ENCODE peak calls at places on chromosome 12, in ten cellular contexts. D is adrenal gland, O is GM06990, Q is brain microvascular endothelial cell, K is fibroblast of lung, U is lower lobe of right lung, V is tibial nerve, C is IMR-90, T is stomach, R is tibial artery. M is an unnamed sample.

GRCh38 chr12:81261508-81262207 is 183.8 kb downstream of the ACSS3 start:
- DNase-seq in C (no peak), U (no peak), T (no peak), D (no peak), K (no peak), Q (no peak), O (no peak), V (no peak), R (no peak), M (no peak)

GRCh38 chr12:88579941-88580871 is at the start of gene KITLG:
- DNase-seq in O (peak; percentile 44), R (peak; percentile 81), U (peak; percentile 87), T (peak; percentile 90), D (peak; percentile 86), C (peak; percentile 87), Q (peak; percentile 81), V (peak; percentile 71), K (peak; percentile 86), M (peak; percentile 94)

GRCh38 chr12:116552750-116553383 is 6.3 kb upstream of the MAP1LC3B2 start:
- DNase-seq in U (no peak), K (no peak), V (no peak), O (no peak), D (no peak), R (no peak), C (no peak), T (no peak), Q (no peak), M (no peak)

GRCh38 chr12:28602760-28603638 is 412.7 kb downstream of the CCDC91 start:
- DNase-seq in R (no peak), D (no peak), C (no peak), V (no peak), T (no peak), U (no peak), Q (no peak), O (no peak), K (peak; percentile 45), M (no peak)

GRCh38 chr12:182381-182883 is 31.5 kb downstream of the SLC6A12 start:
- DNase-seq in T (no peak), U (peak; percentile 34), Q (peak; percentile 70), C (peak; percentile 93), O (no peak), D (no peak), K (peak; percentile 83), R (no peak), V (no peak), M (no peak)

GRCh38 chr12:95551305-95551704 is at the start of gene USP44:
- DNase-seq in O (no peak), R (no peak), C (no peak), U (no peak), T (no peak), Q (no peak), K (no peak), V (no peak), D (no peak), M (no peak)

GRCh38 chr12:104751594-104751993 is 206.5 kb downstream of the SLC41A2 start:
- DNase-seq in V (no peak), R (no peak), U (no peak), C (no peak), T (no peak), D (no peak), O (no peak), Q (no peak), K (no peak), M (no peak)

GRCh38 chr12:32839828-32840227 is 56.7 kb downstream of the PKP2 start:
- DNase-seq in T (no peak), U (no peak), C (no peak), K (no peak), V (no peak), D (no peak), Q (no peak), O (no peak), R (no peak), M (no peak)

GRCh38 chr12:123075092-123075491 is 75.8 kb downstream of the PITPNM2 start:
- DNase-seq in R (no peak), V (peak; percentile 32), T (no peak), D (no peak), K (no peak), O (no peak), C (no peak), U (no peak), Q (no peak), M (no peak)

GRCh38 chr12:123076604-123077297 is 74.1 kb downstream of the PITPNM2 start:
- DNase-seq in K (peak; percentile 22), D (no peak), O (no peak), C (no peak), U (no peak), V (no peak), R (no peak), T (no peak), Q (peak; percentile 6), M (no peak)

GRCh38 chr12:123077298-123078113 is 73.4 kb downstream of the PITPNM2 start:
- DNase-seq in R (no peak), K (no peak), V (no peak), T (no peak), C (no peak), U (no peak), O (no peak), Q (no peak), D (no peak), M (no peak)

GRCh38 chr12:123073962-123074801 is 76.7 kb downstream of the PITPNM2 start:
- DNase-seq in D (no peak), V (no peak), Q (no peak), U (no peak), K (no peak), O (no peak), R (no peak), T (no peak), C (no peak), M (no peak)

GRCh38 chr12:123075591-123076171 is 75.2 kb downstream of the PITPNM2 start:
- DNase-seq in D (no peak), U (peak; percentile 59), V (peak; percentile 27), O (peak; percentile 25), R (no peak), C (no peak), K (peak; percentile 58), T (peak; percentile 46), Q (no peak), M (no peak)
- TF ChIP-seq CTCF in D (no peak), U (no peak), V (no peak), O (no peak), R (no peak), C (no peak), K (no peak), T (no peak), Q (peak; percentile 29), M (no peak)

DNA sequence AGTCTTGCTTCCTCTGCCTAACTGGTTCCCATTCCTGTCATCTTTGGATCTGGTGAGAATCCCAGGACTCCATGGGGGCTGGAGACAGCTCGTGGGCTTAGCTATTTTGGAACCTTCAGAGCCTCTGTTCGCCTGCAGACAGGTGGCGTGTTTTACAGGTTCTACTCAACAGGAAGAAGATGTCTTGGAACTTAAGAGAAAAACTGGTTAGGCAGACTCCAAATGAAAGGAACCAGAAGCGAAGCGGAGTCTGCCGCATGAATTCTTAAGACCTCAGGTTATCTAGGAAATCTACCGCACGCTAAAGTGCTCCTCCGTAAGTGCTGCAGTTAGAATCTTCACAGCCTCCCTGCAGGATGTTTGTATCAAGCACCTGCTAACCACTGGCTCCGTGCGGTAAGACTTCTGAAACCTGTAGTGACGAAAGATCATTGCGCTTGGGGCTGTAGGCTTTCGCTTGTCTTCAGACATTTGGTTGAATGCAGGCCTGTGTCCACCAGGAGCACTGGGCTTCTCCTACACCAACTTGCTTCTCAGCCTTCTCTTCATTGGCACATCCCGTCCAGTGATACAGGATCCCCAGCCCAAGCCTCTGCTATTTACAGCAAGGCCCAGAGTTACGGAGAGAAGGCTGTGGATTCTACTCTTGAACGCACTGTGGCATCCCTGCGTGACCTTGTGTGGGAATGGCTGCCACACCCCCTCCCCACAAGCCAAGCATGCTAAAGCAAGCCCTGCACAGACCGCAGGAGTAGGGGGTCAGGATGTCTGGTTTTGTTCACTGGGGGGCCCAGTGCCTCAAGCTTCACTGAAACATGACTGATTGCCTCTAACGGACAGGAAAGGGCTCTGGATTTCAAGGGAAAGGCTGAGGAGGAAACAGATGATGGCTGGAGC is 35.0 kb downstream of the ACADS start:
- DNase-seq in K (no peak), R (no peak), D (no peak), U (no peak), Q (no peak), O (no peak), V (no peak), C (no peak), T (no peak), M (no peak)
- H3K36me3 ChIP-seq in K (peaks cover 6% of the 10 kb centered on the region), R (peaks cover 16% of the 10 kb centered on the region), D (peaks cover 36% of the 10 kb centered on the region), U (peaks cover 47% of the 10 kb centered on the region), Q (peaks cover 7% of the 10 kb centered on the region), O (peaks cover 17% of the 10 kb centered on the region), V (no peaks in the 10 kb centered on the region), C (peaks cover 26% of the 10 kb centered on the region), T (peaks cover 55% of the 10 kb centered on the region), M (peaks cover 3% of the 10 kb centered on the region)

GRCh38 chr12:2794261-2794735 is 472 bp upstream of the FKBP4 start:
- DNase-seq in D (no peak), T (no peak), R (peak; percentile 23), Q (peak; percentile 22), O (no peak), K (no peak), V (no peak), C (no peak), U (peak; percentile 54), M (no peak)

GRCh38 chr12:2797721-2798418 is 3.1 kb downstream of the FKBP4 start:
- DNase-seq in Q (no peak), O (no peak), R (no peak), T (peak; percentile 88), V (no peak), K (peak; percentile 23), U (no peak), C (no peak), D (peak; percentile 74), M (no peak)

GRCh38 chr12:2795291-2796186 is 769 bp downstream of the FKBP4 start:
- DNase-seq in V (peak; percentile 68), T (peak; percentile 84), K (peak; percentile 49), R (peak; percentile 81), D (peak; percentile 76), U (peak; percentile 82), C (peak; percentile 41), O (peak; percentile 74), Q (peak; percentile 17), M (peak; percentile 88)

GRCh38 chr12:2794736-2795289 is at the start of gene FKBP4:
- DNase-seq in Q (peak; percentile 61), O (peak; percentile 87), U (peak; percentile 92), T (peak; percentile 93), K (peak; percentile 83), R (peak; percentile 90), C (peak; percentile 73), D (peak; percentile 86), V (peak; percentile 89), M (peak; percentile 91)

GRCh38 chr12:2796187-2796663 is 1.5 kb downstream of the FKBP4 start:
- DNase-seq in U (no peak), Q (no peak), R (no peak), D (no peak), C (no peak), K (no peak), V (no peak), O (no peak), T (no peak), M (peak; percentile 58)
- TF ChIP-seq CTCF in U (no peak), Q (peak; percentile 24), R (no peak), D (no peak), C (no peak), K (no peak), V (no peak), O (peak; percentile 18), T (no peak), M (peak; percentile 27)

DNA sequence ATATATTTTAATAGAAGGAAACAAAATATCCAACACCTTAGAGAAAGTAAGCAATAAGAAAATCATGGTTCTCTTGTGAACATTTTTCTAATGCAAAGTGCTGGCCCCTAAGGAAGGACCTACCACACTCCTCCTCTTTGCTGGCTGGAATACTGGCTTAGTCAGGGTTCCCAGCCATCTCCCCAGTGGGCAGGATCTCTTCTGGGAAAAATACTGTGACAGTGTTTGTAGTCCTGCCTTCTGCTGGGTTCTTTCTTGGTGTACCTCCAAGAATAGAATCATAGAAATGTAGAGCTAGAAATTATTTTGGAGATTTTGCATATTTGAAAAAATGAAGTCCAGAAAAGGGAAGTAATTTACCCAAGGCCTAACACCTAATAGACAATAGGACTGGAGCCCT is 31.9 kb downstream of the KCNMB4 start:
- DNase-seq in R (no peak), C (no peak), U (no peak), T (no peak), D (no peak), V (no peak), O (no peak), Q (no peak), K (no peak), M (no peak)
- H3K36me3 ChIP-seq in R (peaks cover 7% of the 10 kb centered on the region), C (no peaks in the 10 kb centered on the region), U (no peaks in the 10 kb centered on the region), T (no peaks in the 10 kb centered on the region), D (no peaks in the 10 kb centered on the region), V (no peaks in the 10 kb centered on the region), O (no peaks in the 10 kb centered on the region), Q (no peaks in the 10 kb centered on the region), K (no peaks in the 10 kb centered on the region), M (no peaks in the 10 kb centered on the region)